ENCODE peak calls at places on chromosomes 11 and 22, in six cellular contexts. G is heart left ventricle, I is mesenchymal stem cell, J is AG08395, K is thoracic aorta, O is Calu3. D is an unnamed sample.

GRCh38 chr11:70430122-70430521 is 31.8 kb downstream of the CTTN start:
- DNase-seq in G (no peak), O (no peak), I (no peak), K (no peak), J (no peak), D (no peak)

GRCh38 chr11:12122083-12122482 is 11.7 kb downstream of the MICAL2 start:
- DNase-seq in I (no peak), K (no peak), O (peak), J (no peak), G (no peak), D (no peak)

GRCh38 chr11:119056397-119056999 is 507 bp downstream of the HYOU1 start:
- DNase-seq in O (peak), G (peak), J (peak), K (no peak), I (peak), D (no peak)

GRCh38 chr11:2645779-2646118 is 54.0 kb downstream of the KCNQ1OT1 start:
- DNase-seq in J (peak), G (no peak), I (no peak), O (no peak), K (no peak), D (no peak)

GRCh38 chr11:18721576-18722292 is 4.3 kb downstream of the IGSF22 start:
- DNase-seq in J (peak), I (peak), G (no peak), O (peak), K (no peak), D (peak)

GRCh38 chr11:131685906-131686305 is 315.5 kb downstream of the NTM start:
- DNase-seq in J (no peak), K (no peak), I (no peak), O (no peak), G (no peak), D (no peak)

GRCh38 chr11:10935015-10935564 is 77.2 kb upstream of the ZBED5 start:
- DNase-seq in K (no peak), J (no peak), O (no peak), I (no peak), G (no peak), D (no peak)

GRCh38 chr22:36561291-36561811 is 32.4 kb upstream of the EIF3D start:
- DNase-seq in K (no peak), O (no peak), G (no peak), J (no peak), I (no peak), D (no peak)

GRCh38 chr11:40027737-40028136 is 1431.7 kb downstream of the LRRC4C start:
- DNase-seq in O (no peak), K (no peak), J (no peak), G (no peak), I (no peak), D (no peak)